ENCODE peak calls at places on chromosome 15, in five cellular contexts. O is right lobe of liver, P is HCT116, G is transverse colon, Z is A549. B is an unnamed sample.

GRCh38 chr15:87401986-87402385 is 854.6 kb downstream of the NTRK3 start:
- DNase-seq in Z (no peak), G (no peak), P (no peak), O (no peak), B (no peak)

GRCh38 chr15:52178765-52179164 is 12.4 kb downstream of the GNB5 start:
- DNase-seq in P (no peak), G (peak), Z (no peak), O (no peak), B (no peak)

GRCh38 chr15:72796515-72797337 is 13.2 kb upstream of the ADPGK start:
- DNase-seq in P (peak), Z (peak), G (peak), O (peak), B (peak)

GRCh38 chr15:69692342-69692741 is 239.7 kb downstream of the RPLP1 start:
- DNase-seq in Z (no peak), G (no peak), P (no peak), O (no peak), B (no peak)

GRCh38 chr15:34691024-34691423 is 63.8 kb downstream of the GJD2 start:
- DNase-seq in P (no peak), G (no peak), O (no peak), Z (no peak), B (no peak)

GRCh38 chr15:31544361-31544760 is 217.7 kb downstream of the KLF13 start:
- DNase-seq in G (no peak), P (no peak), O (no peak), Z (no peak), B (no peak)

GRCh38 chr15:88649286-88649733 is 10.5 kb downstream of the ISG20 start:
- DNase-seq in G (peak), P (peak), O (no peak), Z (no peak), B (peak)

GRCh38 chr15:82944038-82944437 is 8.5 kb downstream of the HOMER2 start:
- DNase-seq in Z (no peak), G (no peak), O (no peak), P (no peak), B (no peak)

GRCh38 chr15:68820205-68820588 is 498 bp downstream of the ANP32A start:
- DNase-seq in Z (peak), G (peak), P (no peak), O (peak), B (peak)

GRCh38 chr15:88904808-88905327 is 8.3 kb downstream of the MFGE8 start:
- DNase-seq in Z (peak), P (no peak), G (peak), O (peak), B (peak)

GRCh38 chr15:34802803-34803395 is 7.5 kb upstream of the ACTC1 start:
- DNase-seq in P (no peak), G (no peak), O (no peak), Z (no peak), B (no peak)

GRCh38 chr15:40420071-40420713 is 14.6 kb downstream of the IVD start:
- DNase-seq in O (no peak), G (no peak), P (no peak), Z (no peak), B (no peak)

GRCh38 chr15:25136119-25136518 is 181.3 kb downstream of the SNRPN start:
- DNase-seq in O (no peak), G (no peak), P (no peak), Z (no peak), B (no peak)

GRCh38 chr15:42184736-42185135 is 23.4 kb downstream of the VPS39 start:
- DNase-seq in P (no peak), G (no peak), O (no peak), Z (no peak), B (no peak)

GRCh38 chr15:35397027-35397426 is 148.9 kb downstream of the DPH6 start:
- DNase-seq in Z (no peak), P (no peak), G (no peak), O (no peak), B (no peak)

GRCh38 chr15:48748535-48748934 is 62.3 kb downstream of the CEP152 start:
- DNase-seq in O (no peak), G (no peak), P (no peak), Z (no peak), B (no peak)

GRCh38 chr15:40739854-40740253 is 15.2 kb downstream of the RMDN3 start:
- DNase-seq in Z (no peak), P (no peak), G (no peak), O (no peak), B (no peak)

GRCh38 chr15:68552773-68553172 is 26.0 kb upstream of the CORO2B start:
- DNase-seq in O (no peak), Z (no peak), P (no peak), G (no peak), B (no peak)

GRCh38 chr15:67135494-67135893 is 70.1 kb downstream of the SMAD3 start:
- DNase-seq in G (no peak), Z (no peak), P (no peak), O (no peak), B (peak)

GRCh38 chr15:60869851-60870250 is 359.3 kb downstream of the RORA start:
- DNase-seq in Z (no peak), P (no peak), G (no peak), O (no peak), B (no peak)

GRCh38 chr15:42091753-42092665 is 2.4 kb downstream of the PLA2G4D start:
- DNase-seq in G (no peak), P (peak), O (no peak), Z (no peak), B (no peak)

GRCh38 chr15:70035719-70036077 is 62.0 kb downstream of the TLE3 start:
- DNase-seq in P (no peak), Z (no peak), O (no peak), G (peak), B (peak)

GRCh38 chr15:42275780-42276395 is 2.7 kb upstream of the TMEM87A start:
- DNase-seq in G (no peak), O (no peak), P (no peak), Z (no peak), B (no peak)

GRCh38 chr15:40108061-40108854 is 421 bp downstream of the BMF start:
- DNase-seq in G (peak), P (no peak), Z (peak), O (peak), B (peak)

GRCh38 chr15:94417464-94418293 is 186.3 kb downstream of the MCTP2 start:
- DNase-seq in G (no peak), Z (no peak), P (no peak), O (no peak), B (no peak)

GRCh38 chr15:88258021-88258641 is 1.6 kb upstream of the NTRK3 start:
- DNase-seq in Z (peak), P (peak), O (no peak), G (no peak), B (no peak)

GRCh38 chr15:88048759-88049158 is 207.8 kb downstream of the NTRK3 start:
- DNase-seq in P (no peak), Z (no peak), O (no peak), G (no peak), B (no peak)

GRCh38 chr15:38996111-38996541 is 431.5 kb upstream of the RASGRP1 start:
- DNase-seq in Z (no peak), G (no peak), P (no peak), O (no peak), B (no peak)

GRCh38 chr15:65339926-65340325 is 35.4 kb downstream of the RNU5B-1 start:
- DNase-seq in P (no peak), G (peak), Z (no peak), O (no peak), B (no peak)

GRCh38 chr15:66932634-66933024 is 132.8 kb upstream of the SMAD3 start:
- DNase-seq in O (no peak), G (no peak), P (no peak), Z (no peak), B (no peak)

GRCh38 chr15:31208804-31209203 is 107.3 kb upstream of the TRPM1 start:
- DNase-seq in O (no peak), Z (no peak), G (no peak), P (no peak), B (no peak)

GRCh38 chr15:83064859-83065258 is 2.2 kb downstream of the BTBD1 start:
- DNase-seq in O (no peak), Z (no peak), P (no peak), G (no peak), B (no peak)

GRCh38 chr15:90859234-90860131 is 8.9 kb upstream of the FURIN start:
- DNase-seq in Z (no peak), G (no peak), O (no peak), P (no peak), B (peak)

DNA sequence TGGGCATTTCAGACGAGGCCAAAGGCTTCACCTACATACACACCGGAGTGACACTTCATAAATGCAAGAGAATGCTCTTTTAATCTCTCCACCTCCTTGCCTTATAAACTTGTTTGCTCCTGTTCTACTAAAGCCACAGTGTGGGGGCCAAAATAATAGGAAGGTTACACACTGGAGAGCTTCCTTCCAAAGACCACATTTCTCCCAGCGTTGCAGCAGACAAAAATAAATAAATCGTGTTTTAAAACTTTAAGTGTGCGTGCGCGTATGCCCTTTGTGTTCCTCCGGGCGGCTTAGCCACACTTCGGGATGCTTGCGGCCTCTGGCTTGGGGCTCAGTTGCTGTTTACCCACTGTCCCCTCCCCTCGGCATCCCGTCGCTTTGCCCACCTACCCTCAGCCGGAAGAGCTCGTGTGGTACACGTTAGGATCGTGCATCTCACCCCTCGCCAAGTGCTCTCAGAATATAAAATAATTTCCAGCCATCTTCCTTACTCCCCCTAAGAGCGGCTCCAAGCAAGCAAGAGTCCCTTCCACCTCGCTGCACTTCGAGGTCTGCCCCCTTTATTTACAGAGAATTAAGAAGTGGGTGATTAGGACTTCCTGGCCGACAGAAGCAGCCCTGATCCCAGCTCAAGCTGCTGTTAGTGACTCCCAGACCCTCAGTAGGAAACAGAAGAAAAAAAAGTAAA is 3.3 kb downstream of the MEIS2 start:
- DNase-seq in P (no peak), O (no peak), Z (no peak), G (no peak), B (no peak)
- H3K4me3 ChIP-seq in P (no peak), O (peak), Z (no peak), G (peak), B (peak)

DNA sequence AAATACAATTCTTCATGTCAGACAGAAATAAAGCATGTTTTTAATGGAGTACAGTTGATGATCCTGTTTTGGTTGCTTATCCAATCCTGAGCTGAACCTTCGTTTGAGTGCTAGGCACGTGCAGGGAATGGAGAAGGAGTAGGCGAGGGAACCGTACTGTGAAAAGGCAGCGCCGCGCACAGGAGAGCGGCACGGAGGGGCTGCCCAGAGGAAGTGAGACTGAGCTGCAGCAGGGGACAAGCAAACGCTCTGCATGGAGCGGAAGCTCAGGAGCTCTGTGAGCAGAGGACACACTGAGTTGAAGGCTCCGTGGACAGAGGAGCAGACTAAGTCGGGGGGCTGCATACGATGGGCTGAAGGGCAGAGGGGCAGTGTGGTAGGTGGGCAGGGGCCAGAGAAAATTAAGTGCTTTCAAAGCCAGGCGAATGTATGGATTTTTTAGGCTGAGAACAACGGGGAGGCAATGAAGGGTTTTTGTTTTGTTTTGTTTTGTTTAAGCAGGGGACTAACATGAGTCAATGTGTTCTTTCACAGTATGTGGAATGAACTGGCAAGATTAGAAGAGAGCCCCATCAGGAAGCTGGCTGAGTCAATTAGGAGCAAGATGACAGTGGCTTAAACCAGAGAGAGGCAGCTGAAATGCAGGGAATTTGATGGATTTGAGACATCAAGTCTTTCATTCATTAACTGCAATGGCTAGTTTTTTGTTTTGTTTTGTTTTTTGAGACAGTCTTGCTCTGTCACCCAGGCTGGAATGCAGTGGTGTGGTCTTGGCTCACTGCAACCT is 23.8 kb upstream of the TM2D3 start:
- DNase-seq in Z (peak), O (no peak), G (no peak), P (no peak), B (peak)
- TF ChIP-seq POLR2A in Z (no peak), O (no peak), G (no peak), P (no peak), B (no peak)

GRCh38 chr15:80996247-80996646 is 4.5 kb upstream of the TLNRD1 start:
- DNase-seq in G (no peak), Z (no peak), O (no peak), P (no peak), B (no peak)
- TF ChIP-seq CTCF in G (peak), Z (peak), O (peak), P (peak), B (peak)

DNA sequence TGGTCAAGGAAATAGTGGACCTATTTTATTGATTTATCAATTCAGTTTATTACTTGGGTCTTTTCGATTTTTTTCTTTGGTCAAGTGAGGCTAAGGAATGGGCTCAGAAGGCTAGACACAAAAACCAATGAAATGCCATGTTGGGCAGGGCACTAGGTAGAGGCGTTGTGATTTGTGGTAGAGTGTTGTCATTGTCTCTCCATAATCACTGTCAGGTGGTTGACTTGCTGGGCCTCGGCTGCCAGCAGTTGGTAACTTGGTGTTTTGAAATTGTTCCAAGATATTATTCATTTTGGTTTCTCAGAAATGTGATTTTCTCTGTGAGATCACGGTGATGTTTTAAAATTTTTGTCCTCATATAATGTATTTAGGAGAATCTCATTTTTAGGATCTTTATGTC is 173.6 kb downstream of the KLHL25 start:
- DNase-seq in P (no peak), Z (no peak), G (no peak), O (no peak), B (no peak)
- H3K4me3 ChIP-seq in P (no peak), Z (no peak), G (no peak), O (peak), B (peak)

DNA sequence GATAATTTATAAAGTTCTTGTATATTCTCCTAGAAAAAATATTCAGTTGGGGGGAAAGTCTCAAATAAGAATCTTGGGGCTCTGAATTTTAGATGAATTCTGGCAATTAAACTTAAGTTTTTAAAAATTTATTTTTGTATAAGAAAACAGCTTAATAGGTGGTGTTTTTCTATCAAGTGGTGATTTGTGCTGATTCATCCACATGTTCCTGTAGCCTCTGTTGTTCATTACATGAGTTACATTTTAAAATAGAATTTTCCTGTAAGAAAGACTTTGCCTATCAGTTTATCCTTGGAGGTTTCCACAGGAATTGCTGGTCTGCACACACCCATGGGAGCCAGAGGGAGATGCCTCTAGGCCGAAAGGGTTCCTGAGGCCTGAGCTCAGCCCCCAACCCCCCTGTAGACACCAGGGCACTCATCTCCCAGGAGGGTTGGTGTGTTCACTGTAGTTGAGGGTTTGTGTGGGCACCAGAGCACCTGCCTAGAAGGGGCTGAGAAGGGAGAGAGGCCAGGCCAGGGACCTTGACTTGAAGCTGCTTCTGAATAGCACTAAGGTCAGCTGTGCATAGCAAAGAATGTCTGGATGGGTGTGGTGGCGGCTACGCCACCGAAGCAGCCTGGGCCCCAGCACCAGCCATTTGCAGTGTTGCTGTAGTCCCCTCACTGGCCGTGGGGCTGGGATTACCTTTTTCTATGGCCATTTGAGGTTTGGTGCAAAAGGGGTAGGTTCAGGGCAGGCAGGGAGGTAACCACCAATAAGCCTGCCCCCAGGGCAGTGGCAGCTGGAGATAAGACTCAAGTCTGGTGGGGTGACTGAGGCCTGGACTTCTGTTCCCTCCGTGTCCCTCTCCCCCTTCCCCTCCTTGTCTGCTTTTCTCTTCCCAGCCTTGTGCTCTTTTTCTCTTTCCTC is 11.9 kb downstream of the DNAJA4 start:
- DNase-seq in G (no peak), O (no peak), Z (no peak), P (no peak), B (no peak)
- TF ChIP-seq POLR2A in G (no peak), O (no peak), Z (no peak), P (no peak), B (no peak)

GRCh38 chr15:77419050-77419835 is 661 bp downstream of the PEAK1 start:
- DNase-seq in Z (peak), P (no peak), O (peak), G (peak), B (peak)
- TF ChIP-seq CTCF in Z (peak), P (no peak), O (peak), G (no peak), B (no peak)

GRCh38 chr15:96342611-96343528 is 12.4 kb downstream of the NR2F2 start:
- DNase-seq in G (no peak), P (no peak), O (no peak), Z (no peak), B (peak)
- H3K4me3 ChIP-seq in G (no peak), P (no peak), O (peak), Z (no peak), B (peak)

B was measured in Peyer's patch.